ENCODE peak calls at places on chromosome 4, in nine cellular contexts. M is astrocyte of the spinal cord, B is foreskin fibroblast, V is AG04449, O is progenitor cell of endocrine pancreas, C is fibroblast of the aortic adventitia, D is fibroblast of lung, N is WERI-Rb-1, L is pancreas. Y is an unnamed sample.

GRCh38 chr4:184954482-184954881 is 63.8 kb upstream of the HELT start:
- DNase-seq in N (peak), D (no peak), B (no peak), M (no peak), O (no peak), V (no peak), L (no peak), C (no peak), Y (no peak)

GRCh38 chr4:60249784-60250183 is 950.3 kb upstream of the ADGRL3 start:
- DNase-seq in O (no peak), N (no peak), B (no peak), C (no peak), L (no peak), V (no peak), M (no peak), D (no peak), Y (no peak)

GRCh38 chr4:113289736-113290135 is 240.3 kb downstream of the ANK2 start:
- DNase-seq in M (peak), V (no peak), L (no peak), D (peak), N (no peak), O (no peak), C (peak), B (no peak), Y (no peak)

GRCh38 chr4:24321637-24322036 is 262.7 kb downstream of the DHX15 start:
- DNase-seq in C (no peak), N (no peak), D (no peak), L (no peak), B (no peak), V (no peak), O (no peak), M (no peak), Y (no peak)

GRCh38 chr4:23039813-23040212 is 347.1 kb downstream of the GBA3 start:
- DNase-seq in V (no peak), N (no peak), L (no peak), M (no peak), B (no peak), O (no peak), D (peak), C (no peak), Y (no peak)

GRCh38 chr4:87633239-87633638 is 16.8 kb upstream of the DMP1 start:
- DNase-seq in D (peak), L (no peak), N (no peak), O (no peak), M (peak), B (no peak), C (peak), V (no peak), Y (no peak)

GRCh38 chr4:107094332-107094731 is 58.2 kb upstream of the DKK2 start:
- DNase-seq in L (no peak), B (peak), V (no peak), M (peak), N (no peak), D (peak), O (no peak), C (peak), Y (no peak)

GRCh38 chr4:188387134-188387791 is 248.0 kb downstream of the TRIML1 start:
- DNase-seq in L (no peak), D (peak), N (no peak), C (no peak), O (no peak), V (peak), B (no peak), M (peak), Y (no peak)

GRCh38 chr4:185211035-185211434 is 1.6 kb downstream of the SNX25 start:
- DNase-seq in V (no peak), O (no peak), C (peak), D (no peak), L (no peak), B (no peak), M (peak), N (no peak), Y (no peak)

GRCh38 chr4:79206660-79207059 is 119.2 kb downstream of the NAA11 start:
- DNase-seq in N (no peak), V (no peak), D (no peak), M (no peak), C (no peak), L (no peak), O (no peak), B (no peak), Y (no peak)

GRCh38 chr4:107835409-107835808 is 10.7 kb downstream of the SGMS2 start:
- DNase-seq in O (no peak), V (no peak), B (peak), M (peak), N (no peak), D (peak), C (peak), L (no peak), Y (no peak)

GRCh38 chr4:173685324-173685723 is 155.3 kb upstream of the HAND2 start:
- DNase-seq in B (no peak), O (no peak), V (no peak), C (no peak), D (no peak), N (no peak), M (no peak), L (no peak), Y (no peak)

GRCh38 chr4:104025251-104025650 is 305.5 kb upstream of the TACR3 start:
- DNase-seq in N (no peak), O (no peak), D (no peak), C (no peak), B (no peak), M (no peak), L (no peak), V (no peak), Y (no peak)

GRCh38 chr4:47334597-47335185 is 128.8 kb downstream of the COMMD8 start:
- DNase-seq in L (no peak), C (peak), B (no peak), V (no peak), D (peak), M (no peak), O (no peak), N (no peak), Y (no peak)

GRCh38 chr4:150126880-150127236 is 48.6 kb downstream of the DCLK2 start:
- DNase-seq in L (no peak), N (no peak), V (no peak), M (peak), D (peak), C (peak), B (peak), O (no peak), Y (peak)

GRCh38 chr4:148391056-148391455 is 51.2 kb downstream of the NR3C2 start:
- DNase-seq in B (no peak), D (no peak), O (no peak), L (no peak), C (no peak), N (no peak), V (no peak), M (no peak), Y (no peak)

GRCh38 chr4:86895692-86896488 is 3.7 kb upstream of the C4orf36 start:
- DNase-seq in C (peak), B (peak), O (no peak), M (peak), L (no peak), V (peak), D (peak), N (peak), Y (peak)

GRCh38 chr4:94516067-94516466 is 64.3 kb downstream of the PDLIM5 start:
- DNase-seq in C (peak), L (no peak), O (no peak), D (peak), N (no peak), V (peak), B (peak), M (peak), Y (no peak)

GRCh38 chr4:184506527-184507121 is 32.3 kb upstream of the IRF2 start:
- DNase-seq in L (no peak), M (no peak), N (peak), B (no peak), O (no peak), C (no peak), D (no peak), V (no peak), Y (peak)

GRCh38 chr4:78645853-78646757 is 94.5 kb downstream of the ANXA3 start:
- DNase-seq in N (no peak), D (peak), L (peak), M (peak), B (peak), O (no peak), C (peak), V (peak), Y (no peak)

GRCh38 chr4:123939621-123940020 is 543.0 kb downstream of the SPRY1 start:
- DNase-seq in O (no peak), M (peak), C (peak), L (no peak), D (peak), V (peak), N (no peak), B (peak), Y (no peak)

GRCh38 chr4:168856312-168856711 is 153.7 kb downstream of the CBR4 start:
- DNase-seq in V (peak), B (peak), O (no peak), C (peak), D (peak), N (no peak), L (no peak), M (peak), Y (no peak)

GRCh38 chr4:39348371-39349265 is 17.5 kb downstream of the RFC1 start:
- DNase-seq in C (peak), N (peak), B (no peak), D (peak), M (peak), O (no peak), V (peak), L (no peak), Y (no peak)

GRCh38 chr4:54232151-54232688 is 3.1 kb downstream of the PDGFRA start:
- DNase-seq in L (no peak), V (no peak), C (peak), O (no peak), M (peak), N (no peak), D (peak), B (no peak), Y (peak)

GRCh38 chr4:54231419-54232150 is 2.5 kb downstream of the PDGFRA start:
- DNase-seq in D (peak), L (no peak), B (peak), N (no peak), M (peak), C (peak), V (no peak), O (peak), Y (peak)

GRCh38 chr4:54234497-54235205 is 5.6 kb downstream of the PDGFRA start:
- DNase-seq in D (no peak), N (no peak), L (no peak), O (no peak), M (no peak), V (no peak), C (peak), B (no peak), Y (no peak)

GRCh38 chr4:54233697-54234496 is 4.8 kb downstream of the PDGFRA start:
- DNase-seq in L (peak), D (peak), M (peak), O (peak), N (peak), B (peak), V (no peak), C (peak), Y (peak)

DNA sequence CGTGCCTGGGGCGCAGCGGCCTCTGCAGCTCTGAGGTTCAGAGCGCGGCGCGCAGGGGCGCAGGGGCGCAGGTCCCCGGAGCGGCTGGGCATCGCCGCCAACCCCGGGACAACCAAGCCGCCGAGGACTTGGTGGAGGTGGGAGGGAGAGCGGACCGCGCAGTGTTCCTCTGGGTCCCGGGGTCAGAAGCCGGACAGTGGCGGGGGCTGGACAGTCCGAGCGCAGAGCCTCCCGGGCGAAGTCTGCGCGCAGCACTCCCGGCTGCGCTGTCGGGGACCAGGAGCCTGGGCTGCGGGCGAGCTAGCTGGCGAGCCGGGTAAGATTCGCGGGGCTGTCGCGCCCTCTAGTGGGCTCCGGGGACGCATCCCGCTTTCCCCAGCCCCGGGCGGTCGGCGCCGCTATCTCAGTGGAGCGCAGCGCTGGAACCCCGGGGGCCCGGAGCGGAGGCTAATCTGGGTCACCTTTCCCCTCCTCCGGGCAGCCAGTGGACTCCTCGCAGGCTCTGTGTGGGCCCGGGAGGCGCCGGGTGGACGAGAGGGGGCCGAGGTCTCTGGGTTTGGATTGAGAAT is 4.1 kb downstream of the PDGFRA start:
- DNase-seq in O (peak), C (peak), D (peak), B (peak), N (peak), V (no peak), M (peak), L (peak), Y (peak)
- TF ChIP-seq CTCF in O (peak), C (peak), D (peak), B (peak), N (peak), V (peak), M (peak), L (peak), Y (peak)

DNA sequence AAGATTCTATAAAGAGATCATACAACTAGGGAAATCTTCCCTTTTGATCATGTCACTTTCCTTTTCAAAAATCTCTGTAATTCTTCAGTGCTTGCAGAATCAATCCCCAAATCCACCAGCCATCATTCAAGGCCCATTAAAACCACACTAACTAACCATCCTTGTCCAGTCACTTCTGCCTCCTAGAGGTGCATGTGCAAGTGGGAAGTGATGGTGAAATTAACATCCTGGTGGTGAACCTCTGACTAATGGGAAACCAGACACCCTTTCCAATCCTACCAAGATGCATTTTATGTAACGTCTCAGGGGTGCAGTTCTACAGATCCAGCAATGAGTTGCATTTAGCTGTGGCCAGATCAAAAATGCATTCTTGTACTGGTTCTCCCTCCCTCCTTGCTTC is 341.8 kb downstream of the RAPGEF2 start:
- DNase-seq in L (no peak), D (peak), O (no peak), B (no peak), C (peak), V (no peak), M (no peak), N (no peak), Y (no peak)
- TF ChIP-seq CTCF in L (no peak), D (no peak), O (no peak), B (no peak), C (peak), V (peak), M (peak), N (peak), Y (no peak)

GRCh38 chr4:180156684-180157083 is 2086.5 kb upstream of the TENM3 start:
- DNase-seq in M (no peak), B (no peak), L (no peak), O (no peak), V (no peak), D (no peak), C (no peak), N (no peak), Y (no peak)

GRCh38 chr4:180153587-180153986 is 2089.6 kb upstream of the TENM3 start:
- DNase-seq in M (peak), B (no peak), N (no peak), C (no peak), L (no peak), D (no peak), O (no peak), V (no peak), Y (no peak)

GRCh38 chr4:180148737-180149136 is 2094.5 kb upstream of the TENM3 start:
- DNase-seq in O (no peak), N (no peak), D (no peak), C (no peak), L (no peak), V (no peak), B (no peak), M (no peak), Y (no peak)

GRCh38 chr4:180152831-180153230 is 2090.4 kb upstream of the TENM3 start:
- DNase-seq in O (no peak), M (no peak), V (no peak), C (no peak), B (no peak), L (no peak), N (no peak), D (no peak), Y (no peak)

DNA sequence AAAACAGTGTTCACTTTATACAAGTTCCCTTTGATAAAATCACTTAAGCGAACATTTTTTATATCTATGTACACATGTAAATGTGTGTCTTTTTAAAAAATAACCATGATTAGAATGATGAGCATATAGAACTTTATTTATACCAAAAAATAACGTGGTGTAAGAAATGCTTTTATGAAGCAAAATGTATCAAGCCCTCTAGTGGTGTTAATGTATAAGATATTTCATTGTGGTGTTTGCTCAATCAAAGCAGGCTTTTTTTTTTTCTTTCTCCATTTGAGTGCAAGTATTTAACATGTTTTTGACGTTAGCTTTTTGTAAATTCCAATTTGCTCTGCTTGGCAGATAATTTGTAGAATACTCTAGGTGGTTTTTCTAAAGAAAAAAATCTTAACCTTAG is 2092.4 kb upstream of the TENM3 start:
- DNase-seq in L (no peak), D (no peak), M (peak), O (no peak), C (no peak), B (no peak), V (no peak), N (no peak), Y (no peak)
- TF ChIP-seq CTCF in L (peak), D (peak), M (peak), O (peak), C (no peak), B (no peak), V (no peak), N (peak), Y (no peak)

GRCh38 chr4:153466637-153467153 is 535 bp downstream of the TMEM131L start:
- DNase-seq in O (no peak), D (no peak), V (no peak), B (no peak), M (no peak), N (no peak), L (no peak), C (no peak), Y (peak)
- TF ChIP-seq CTCF in O (no peak), D (no peak), V (no peak), B (no peak), M (no peak), N (no peak), L (no peak), C (no peak), Y (no peak)

GRCh38 chr4:7196283-7196651 is 3.9 kb downstream of the SORCS2 start:
- DNase-seq in B (no peak), N (no peak), O (no peak), C (no peak), V (no peak), D (no peak), M (no peak), L (no peak), Y (no peak)

GRCh38 chr4:7193040-7193958 is 961 bp downstream of the SORCS2 start:
- DNase-seq in O (no peak), N (peak), M (no peak), C (no peak), L (no peak), V (no peak), D (no peak), B (no peak), Y (no peak)

GRCh38 chr4:7195546-7196282 is 3.4 kb downstream of the SORCS2 start:
- DNase-seq in M (peak), D (peak), B (peak), C (peak), V (peak), L (no peak), N (no peak), O (no peak), Y (no peak)

GRCh38 chr4:7195138-7195510 is 2.8 kb downstream of the SORCS2 start:
- DNase-seq in B (no peak), M (no peak), D (no peak), C (no peak), O (no peak), V (no peak), L (no peak), N (no peak), Y (no peak)

DNA sequence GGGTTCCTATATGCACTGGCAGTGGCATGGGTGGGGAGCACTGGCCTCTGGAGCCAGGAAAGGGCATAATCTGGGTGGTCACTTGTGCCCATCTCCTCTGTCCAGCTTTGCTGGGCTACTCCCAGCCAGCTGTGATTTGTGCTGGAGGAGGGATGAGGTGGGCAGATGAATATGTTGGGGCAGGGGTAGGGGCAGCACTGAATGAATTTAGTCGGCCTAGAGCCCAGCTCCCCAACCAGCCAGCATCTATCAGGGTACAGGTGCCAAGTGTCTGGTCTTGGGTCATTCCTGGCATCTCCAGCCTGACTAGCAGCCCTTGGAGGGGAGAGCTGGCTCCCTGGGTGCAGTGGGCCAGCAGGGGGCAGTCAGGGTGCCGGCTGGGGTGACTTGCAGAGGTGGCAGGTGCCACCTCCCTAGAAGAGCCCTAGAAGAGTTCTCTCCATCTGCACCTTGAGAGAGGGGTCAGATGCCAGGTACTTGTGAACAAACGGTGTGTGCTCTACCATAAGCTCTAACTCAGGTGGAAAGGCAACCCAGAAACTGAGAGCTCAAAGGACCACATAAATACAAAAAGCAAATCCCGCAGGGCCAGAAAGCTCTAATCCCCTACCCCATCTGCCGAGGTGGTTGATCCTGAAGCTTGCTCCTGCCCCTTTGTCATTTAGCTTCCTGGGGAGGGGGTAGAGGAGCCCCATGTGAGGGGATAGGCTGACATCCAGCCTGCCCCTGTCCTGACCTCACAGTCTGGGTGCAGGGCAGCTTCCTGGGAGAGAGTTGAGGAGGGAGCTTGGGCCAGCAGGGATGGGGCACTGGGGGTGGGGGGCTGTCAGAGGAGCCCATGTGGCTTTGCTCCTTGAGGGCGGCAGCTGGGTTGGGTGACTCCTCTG is 2.2 kb downstream of the SORCS2 start:
- DNase-seq in B (no peak), C (no peak), V (no peak), D (no peak), N (peak), M (no peak), O (no peak), L (no peak), Y (no peak)
- TF ChIP-seq CTCF in B (peak), C (peak), V (peak), D (peak), N (peak), M (peak), O (peak), L (peak), Y (no peak)

DNA sequence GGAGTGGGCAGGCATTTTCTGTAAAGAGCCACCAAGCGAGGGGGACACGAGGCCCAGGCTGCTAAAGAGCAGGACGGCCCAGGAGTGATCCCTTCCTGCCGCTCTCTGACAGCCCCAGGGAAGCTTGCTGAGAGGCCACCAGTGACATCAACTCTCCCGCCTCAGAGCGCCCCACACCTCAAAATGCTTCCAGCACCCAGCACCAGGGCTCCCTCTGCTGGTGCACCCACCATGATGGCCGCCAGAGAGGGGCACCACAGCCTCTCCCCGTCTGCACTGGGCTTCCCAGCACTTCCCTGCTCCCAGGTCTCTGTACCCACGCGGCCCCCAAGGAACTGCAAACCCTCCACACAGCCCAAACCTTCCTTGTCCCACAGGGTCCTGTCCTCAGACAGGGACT is 40.4 kb downstream of the GAK start:
- DNase-seq in B (no peak), D (no peak), O (no peak), C (no peak), V (no peak), L (no peak), N (peak), M (no peak), Y (no peak)
- TF ChIP-seq CTCF in B (peak), D (peak), O (peak), C (no peak), V (peak), L (no peak), N (peak), M (peak), Y (no peak)